ENCODE peak calls at places on chromosome 22, in seven cellular contexts. T, P, I, O, Q, U and W are unnamed samples.
A peak's percentile ranks its signal among the peaks of the same experiment; 100 is the strongest.

GRCh38 chr22:50620861-50621490 is 7.0 kb downstream of the ARSA start:
- DNase-seq in T (no peak), P (no peak), I (no peak), O (peak; percentile 17), Q (peak; percentile 65), U (peak; percentile 31), W (peak; percentile 51)

GRCh38 chr22:22374163-22374562 is 129.6 kb downstream of the VPREB1 start:
- DNase-seq in T (no peak), P (no peak), I (no peak), O (no peak), Q (no peak), U (peak; percentile 30), W (no peak)

GRCh38 chr22:25137577-25138525 is 61.8 kb upstream of the CRYBB3 start:
- DNase-seq in T (no peak), P (no peak), I (no peak), O (no peak), Q (no peak), U (peak; percentile 14), W (no peak)

GRCh38 chr22:20235453-20235991 is 32.6 kb downstream of the RTN4R start:
- DNase-seq in T (no peak), P (no peak), I (no peak), O (no peak), Q (no peak), U (peak; percentile 39), W (no peak)

GRCh38 chr22:50115693-50116092 is 25.9 kb downstream of the MOV10L1 start:
- DNase-seq in T (no peak), P (peak; percentile 61), I (no peak), O (no peak), Q (no peak), U (no peak), W (no peak)

GRCh38 chr22:33361581-33361980 is 303.4 kb upstream of the SYN3 start:
- DNase-seq in T (no peak), P (no peak), I (no peak), O (peak; percentile 5), Q (no peak), U (peak; percentile 3), W (no peak)

GRCh38 chr22:46833228-46833627 is 70.8 kb downstream of the TBC1D22A start:
- DNase-seq in T (no peak), P (peak; percentile 42), I (no peak), O (no peak), Q (no peak), U (peak; percentile 29), W (no peak)

GRCh38 chr22:29798318-29798717 is 31.1 kb downstream of the UQCR10 start:
- DNase-seq in T (no peak), P (peak; percentile 37), I (no peak), O (peak; percentile 42), Q (no peak), U (peak; percentile 92), W (no peak)

GRCh38 chr22:27512283-27512761 is 289.2 kb downstream of the MN1 start:
- DNase-seq in T (no peak), P (peak; percentile 98), I (no peak), O (peak; percentile 94), Q (no peak), U (no peak), W (no peak)

GRCh38 chr22:43185860-43186261 is 1.1 kb downstream of the TTLL12 start:
- DNase-seq in T (peak; percentile 63), P (peak; percentile 50), I (peak; percentile 5), O (peak; percentile 37), Q (no peak), U (peak; percentile 21), W (peak; percentile 38)

GRCh38 chr22:45217806-45218205 is 22.9 kb downstream of the KIAA0930 start:
- DNase-seq in T (no peak), P (no peak), I (no peak), O (no peak), Q (no peak), U (no peak), W (no peak)

GRCh38 chr22:20211997-20212753 is 55.9 kb downstream of the RTN4R start:
- DNase-seq in T (peak; percentile 78), P (peak; percentile 52), I (peak; percentile 75), O (peak; percentile 55), Q (no peak), U (no peak), W (peak; percentile 88)

GRCh38 chr22:25818541-25818940 is 76.6 kb downstream of the MYO18B start:
- DNase-seq in T (no peak), P (no peak), I (no peak), O (no peak), Q (no peak), U (no peak), W (no peak)

GRCh38 chr22:47369431-47370015 is 607.1 kb downstream of the TBC1D22A start:
- DNase-seq in T (no peak), P (no peak), I (no peak), O (no peak), Q (no peak), U (no peak), W (no peak)

GRCh38 chr22:45775569-45776312 is 104.1 kb downstream of the ATXN10 start:
- DNase-seq in T (no peak), P (no peak), I (no peak), O (no peak), Q (no peak), U (no peak), W (no peak)

GRCh38 chr22:37334461-37334858 is 52.2 kb downstream of the CYTH4 start:
- DNase-seq in T (no peak), P (no peak), I (no peak), O (no peak), Q (no peak), U (no peak), W (peak; percentile 8)

GRCh38 chr22:27850000-27850465 is 48.5 kb upstream of the MN1 start:
- DNase-seq in T (no peak), P (peak; percentile 83), I (no peak), O (no peak), Q (no peak), U (no peak), W (no peak)

GRCh38 chr22:30650508-30651116 is 15.0 kb downstream of the SLC35E4 start:
- DNase-seq in T (no peak), P (no peak), I (peak; percentile 11), O (no peak), Q (no peak), U (no peak), W (no peak)

GRCh38 chr22:24965822-24966626 is 13.5 kb downstream of the KIAA1671 start:
- DNase-seq in T (no peak), P (no peak), I (no peak), O (no peak), Q (no peak), U (no peak), W (no peak)